ENCODE peak calls at places on chromosome 4, in ten cellular contexts. Z, C, Y, S, I, H, W, G, M and P are unnamed samples. For H3K9me2, the result is how much of the 10 kb centered on the place peaks cover.

GRCh38 chr4:129821073-129821472 is 725.1 kb downstream of the C4orf33 start:
- DNase-seq in Z (no peak), C (no peak), Y (no peak), S (no peak), I (no peak), H (no peak), W (no peak), G (no peak), M (peak), P (no peak)

GRCh38 chr4:95546866-95547707 is 1.7 kb downstream of the UNC5C start:
- DNase-seq in Z (no peak), C (no peak), Y (no peak), S (peak), I (no peak), H (no peak), W (peak), G (peak), M (no peak), P (no peak)

GRCh38 chr4:110107868-110108267 is 90.5 kb downstream of the ELOVL6 start:
- DNase-seq in Z (no peak), C (no peak), Y (peak), S (no peak), I (no peak), H (no peak), W (no peak), G (peak), M (no peak), P (no peak)

GRCh38 chr4:140931904-140932303 is 175.7 kb upstream of the TBC1D9 start:
- DNase-seq in Z (no peak), C (no peak), Y (no peak), S (no peak), I (peak), H (no peak), W (no peak), G (no peak), M (no peak), P (no peak)

GRCh38 chr4:173181769-173182374 is 13.3 kb downstream of the GALNT7 start:
- DNase-seq in Z (no peak), C (no peak), Y (peak), S (no peak), I (peak), H (peak), W (no peak), G (peak), M (no peak), P (no peak)

GRCh38 chr4:10093801-10094552 is 22.6 kb downstream of the WDR1 start:
- DNase-seq in Z (no peak), C (no peak), Y (no peak), S (peak), I (no peak), H (no peak), W (no peak), G (peak), M (no peak), P (peak)

GRCh38 chr4:106496066-106496465 is 127.5 kb upstream of the GIMD1 start:
- DNase-seq in Z (no peak), C (no peak), Y (no peak), S (no peak), I (no peak), H (no peak), W (no peak), G (peak), M (no peak), P (no peak)

GRCh38 chr4:106985830-106986229 is 50.3 kb downstream of the DKK2 start:
- DNase-seq in Z (no peak), C (no peak), Y (no peak), S (no peak), I (no peak), H (no peak), W (no peak), G (peak), M (no peak), P (no peak)

GRCh38 chr4:53541577-53542206 is 49.6 kb downstream of the LNX1 start:
- DNase-seq in Z (peak), C (no peak), Y (peak), S (peak), I (peak), H (no peak), W (no peak), G (peak), M (no peak), P (peak)

GRCh38 chr4:113153529-113154101 is 104.2 kb downstream of the ANK2 start:
- DNase-seq in Z (no peak), C (no peak), Y (no peak), S (no peak), I (peak), H (no peak), W (peak), G (peak), M (no peak), P (peak)

GRCh38 chr4:152810715-152811287 is 31.0 kb downstream of the ARFIP1 start:
- DNase-seq in Z (no peak), C (no peak), Y (no peak), S (no peak), I (no peak), H (no peak), W (no peak), G (no peak), M (no peak), P (peak)

GRCh38 chr4:164779811-164780216 is 25.9 kb downstream of the SMIM31 start:
- DNase-seq in Z (peak), C (peak), Y (no peak), S (peak), I (peak), H (peak), W (peak), G (peak), M (peak), P (peak)

GRCh38 chr4:7539659-7540058 is 104.9 kb upstream of the PSAPL1 start:
- DNase-seq in Z (peak), C (peak), Y (peak), S (peak), I (peak), H (peak), W (peak), G (peak), M (no peak), P (peak)

GRCh38 chr4:142354794-142355416 is 491.2 kb downstream of the INPP4B start:
- DNase-seq in Z (no peak), C (no peak), Y (no peak), S (no peak), I (peak), H (no peak), W (no peak), G (no peak), M (no peak), P (no peak)

GRCh38 chr4:10030946-10031662 is 9.8 kb upstream of the SLC2A9 start:
- DNase-seq in Z (no peak), C (no peak), Y (no peak), S (no peak), I (no peak), H (no peak), W (no peak), G (no peak), M (no peak), P (no peak)

GRCh38 chr4:33722800-33723511 is 2521.4 kb downstream of the ARAP2 start:
- DNase-seq in Z (no peak), C (no peak), Y (no peak), S (peak), I (peak), H (no peak), W (no peak), G (peak), M (no peak), P (no peak)

GRCh38 chr4:40173470-40173875 is 23.4 kb upstream of the RHOH start:
- DNase-seq in Z (no peak), C (no peak), Y (no peak), S (no peak), I (no peak), H (no peak), W (no peak), G (no peak), M (peak), P (no peak)

GRCh38 chr4:94523033-94523590 is 71.4 kb downstream of the PDLIM5 start:
- DNase-seq in Z (no peak), C (no peak), Y (no peak), S (no peak), I (no peak), H (no peak), W (no peak), G (peak), M (no peak), P (no peak)

GRCh38 chr4:24394041-24394440 is 190.3 kb downstream of the DHX15 start:
- DNase-seq in Z (no peak), C (no peak), Y (no peak), S (no peak), I (peak), H (no peak), W (peak), G (peak), M (no peak), P (no peak)

GRCh38 chr4:65623509-65623908 is 46.8 kb downstream of the EPHA5 start:
- DNase-seq in Z (no peak), C (no peak), Y (no peak), S (no peak), I (peak), H (no peak), W (no peak), G (peak), M (no peak), P (no peak)

GRCh38 chr4:140172960-140173359 is 19.0 kb upstream of the MAML3 start:
- DNase-seq in Z (no peak), C (no peak), Y (no peak), S (no peak), I (no peak), H (no peak), W (no peak), G (no peak), M (no peak), P (no peak)

GRCh38 chr4:129092636-129093172 is 635 bp downstream of the SCLT1 start:
- DNase-seq in Z (peak), C (no peak), Y (no peak), S (no peak), I (peak), H (no peak), W (no peak), G (peak), M (peak), P (peak)

GRCh38 chr4:98546910-98547544 is 111.4 kb downstream of the TSPAN5 start:
- DNase-seq in Z (no peak), C (no peak), Y (no peak), S (no peak), I (no peak), H (no peak), W (peak), G (peak), M (no peak), P (no peak)

GRCh38 chr4:145891958-145892357 is 46.7 kb downstream of the ZNF827 start:
- DNase-seq in Z (no peak), C (no peak), Y (no peak), S (no peak), I (no peak), H (no peak), W (peak), G (no peak), M (no peak), P (no peak)

GRCh38 chr4:120083152-120083551 is 16.5 kb upstream of the MAD2L1 start:
- DNase-seq in Z (no peak), C (no peak), Y (no peak), S (no peak), I (no peak), H (no peak), W (no peak), G (no peak), M (no peak), P (no peak)

GRCh38 chr4:152185786-152186540 is 349.9 kb downstream of the FBXW7 start:
- DNase-seq in Z (no peak), C (no peak), Y (no peak), S (no peak), I (no peak), H (no peak), W (no peak), G (peak), M (no peak), P (no peak)

GRCh38 chr4:48557478-48557877 is 67.4 kb downstream of the ZAR1 start:
- DNase-seq in Z (no peak), C (no peak), Y (no peak), S (peak), I (peak), H (no peak), W (peak), G (no peak), M (no peak), P (no peak)

GRCh38 chr4:6614701-6615230 is 25.7 kb upstream of the MRFAP1 start:
- DNase-seq in Z (no peak), C (no peak), Y (no peak), S (no peak), I (no peak), H (no peak), W (no peak), G (no peak), M (no peak), P (no peak)

GRCh38 chr4:185096032-185096653 is 46.9 kb upstream of the SLC25A4 start:
- DNase-seq in Z (peak), C (peak), Y (no peak), S (peak), I (peak), H (peak), W (peak), G (peak), M (peak), P (peak)

GRCh38 chr4:6217716-6218381 is 17.5 kb upstream of the JAKMIP1 start:
- DNase-seq in Z (peak), C (no peak), Y (no peak), S (no peak), I (no peak), H (no peak), W (no peak), G (no peak), M (peak), P (no peak)

GRCh38 chr4:113878718-113879117 is 100.7 kb downstream of the ARSJ start:
- DNase-seq in Z (peak), C (peak), Y (no peak), S (peak), I (peak), H (no peak), W (peak), G (peak), M (no peak), P (peak)

GRCh38 chr4:32025840-32026459 is 1305.8 kb downstream of the PCDH7 start:
- DNase-seq in Z (no peak), C (no peak), Y (no peak), S (no peak), I (peak), H (peak), W (peak), G (no peak), M (no peak), P (peak)
- H3K9me2 ChIP-seq in Z (under half), C (under half), Y (under half), S (under half), I (under half), H (under half), W (under half), G (under half), M (under half), P (under half)

DNA sequence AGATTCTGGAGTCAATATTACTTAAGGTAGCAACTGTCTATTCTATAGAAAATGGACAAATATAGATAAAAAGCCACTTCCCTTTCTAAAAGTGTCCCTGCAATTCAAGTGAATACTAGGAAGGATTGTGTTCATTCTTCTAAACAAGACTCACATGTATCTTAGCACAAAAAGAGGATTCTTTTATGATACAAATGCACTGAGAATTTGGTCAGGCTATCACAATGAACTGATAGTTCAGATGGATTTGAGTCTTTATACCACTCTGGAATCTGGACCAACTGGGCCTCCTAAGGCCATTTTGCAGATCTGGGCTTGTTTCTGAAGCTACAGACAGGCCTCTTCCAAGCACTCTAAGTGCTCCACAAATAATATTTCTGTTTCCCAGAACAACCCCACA is 7.1 kb downstream of the PKD2 start:
- DNase-seq in Z (no peak), C (no peak), Y (no peak), S (no peak), I (no peak), H (no peak), W (no peak), G (no peak), M (no peak), P (no peak)
- H3K4me2 ChIP-seq in Z (peak), C (no peak), Y (no peak), S (no peak), I (no peak), H (no peak), W (no peak), G (no peak), M (no peak), P (no peak)

GRCh38 chr4:123967360-123967759 is 570.8 kb downstream of the SPRY1 start:
- DNase-seq in Z (no peak), C (no peak), Y (no peak), S (no peak), I (no peak), H (no peak), W (no peak), G (no peak), M (no peak), P (no peak)
- H3K9me2 ChIP-seq in Z (under half), C (under half), Y (under half), S (under half), I (under half), H (under half), W (under half), G (under half), M (under half), P (under half)

GRCh38 chr4:115215935-115216334 is 102.5 kb upstream of the NDST4 start:
- DNase-seq in Z (no peak), C (no peak), Y (no peak), S (no peak), I (no peak), H (no peak), W (no peak), G (no peak), M (no peak), P (no peak)
- H3K4me2 ChIP-seq in Z (no peak), C (no peak), Y (no peak), S (no peak), I (no peak), H (no peak), W (no peak), G (no peak), M (no peak), P (no peak)

GRCh38 chr4:18578307-18578706 is 556.8 kb upstream of the LCORL start:
- DNase-seq in Z (no peak), C (no peak), Y (no peak), S (no peak), I (no peak), H (no peak), W (no peak), G (no peak), M (no peak), P (no peak)
- H3K9me2 ChIP-seq in Z (under half), C (under half), Y (under half), S (under half), I (under half), H (under half), W (under half), G (under half), M (under half), P (under half)

GRCh38 chr4:3765271-3766206 is 646 bp upstream of the ADRA2C start:
- DNase-seq in Z (no peak), C (no peak), Y (no peak), S (peak), I (peak), H (no peak), W (peak), G (peak), M (no peak), P (peak)
- H3K4me2 ChIP-seq in Z (no peak), C (no peak), Y (no peak), S (peak), I (peak), H (peak), W (peak), G (peak), M (no peak), P (peak)

DNA sequence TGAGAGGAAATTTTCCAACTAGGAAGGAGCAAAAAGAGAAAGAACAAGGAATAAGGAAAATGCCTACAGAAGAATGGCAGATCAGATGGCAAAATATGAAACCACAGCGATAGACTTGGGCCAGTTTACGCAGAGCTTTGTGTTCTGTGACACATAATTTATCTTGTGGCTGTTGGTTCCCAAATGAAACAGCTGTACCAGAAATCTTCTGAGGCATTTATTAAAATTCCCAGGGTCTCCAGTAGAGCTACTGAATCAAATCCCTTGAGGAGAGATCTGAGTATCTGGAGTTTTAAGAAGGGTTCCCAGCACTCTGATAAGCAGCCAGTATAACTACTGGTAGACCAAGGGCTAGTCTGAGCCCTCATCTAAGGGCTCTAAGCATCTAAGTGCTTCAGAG is 46.4 kb upstream of the FAM241A start:
- DNase-seq in Z (no peak), C (no peak), Y (no peak), S (no peak), I (no peak), H (no peak), W (no peak), G (no peak), M (no peak), P (no peak)
- H3K9me2 ChIP-seq in Z (under half), C (under half), Y (under half), S (under half), I (under half), H (under half), W (under half), G (under half), M (under half), P (under half)

DNA sequence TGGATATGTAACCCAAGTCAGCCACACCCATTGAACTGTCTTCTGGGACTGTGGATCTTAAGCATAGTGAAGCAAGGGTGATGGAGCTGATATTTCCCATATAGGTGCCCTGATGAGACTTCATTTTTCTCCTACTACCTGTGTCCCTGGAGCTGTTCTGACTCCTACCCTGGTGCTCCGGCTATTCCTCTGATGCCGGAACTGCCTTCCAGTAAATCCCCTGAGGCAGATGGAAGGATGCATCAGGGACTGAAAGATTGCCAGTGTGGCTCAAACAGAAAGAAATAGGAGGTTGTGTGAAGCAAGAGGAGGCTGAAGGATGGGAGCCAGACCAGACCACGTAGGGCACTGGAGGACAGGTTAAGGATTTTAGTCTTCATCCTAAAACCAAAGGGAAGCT is 74.7 kb downstream of the HOPX start:
- DNase-seq in Z (no peak), C (no peak), Y (no peak), S (no peak), I (no peak), H (no peak), W (peak), G (no peak), M (no peak), P (no peak)
- H3K4me2 ChIP-seq in Z (no peak), C (no peak), Y (no peak), S (no peak), I (no peak), H (no peak), W (peak), G (no peak), M (no peak), P (no peak)